ENCODE peak calls at places on chromosomes 11 and 22, in eight cellular contexts. A, H, Q, K, U, Z, X and D are unnamed samples.

GRCh38 chr11:103420593-103420992 is 311.4 kb downstream of the DYNC2H1 start:
- DNase-seq in K (no peak), Z (no peak), A (peak; percentile 83), X (peak; percentile 18), H (no peak), Q (no peak), U (no peak), D (no peak)

GRCh38 chr22:20510811-20511577 is 3.6 kb downstream of the MED15 start:
- DNase-seq in K (no peak), H (no peak), X (peak; percentile 20), A (no peak), Q (no peak), U (no peak), Z (no peak), D (no peak)

GRCh38 chr11:115716577-115717214 is 212.5 kb upstream of the CADM1 start:
- DNase-seq in H (no peak), X (no peak), U (no peak), K (no peak), Z (no peak), A (no peak), Q (no peak), D (no peak)

GRCh38 chr22:21074092-21074715 is 28.5 kb downstream of the LRRC74B start:
- DNase-seq in Z (peak; percentile 37), K (peak; percentile 25), Q (no peak), X (peak; percentile 96), H (peak; percentile 4), U (no peak), A (peak; percentile 83), D (no peak)

GRCh38 chr22:43270314-43270908 is 72.8 kb downstream of the SCUBE1 start:
- DNase-seq in Q (peak; percentile 20), A (no peak), K (peak; percentile 44), H (no peak), X (no peak), U (peak; percentile 83), Z (no peak), D (no peak)

GRCh38 chr11:13080861-13081260 is 71.7 kb downstream of the RASSF10 start:
- DNase-seq in A (no peak), H (no peak), Q (no peak), K (no peak), X (no peak), U (no peak), Z (no peak), D (peak; percentile 5)

GRCh38 chr11:102794382-102794781 is 3.6 kb downstream of the MMP1 start:
- DNase-seq in Q (peak; percentile 42), A (peak; percentile 14), U (peak; percentile 91), K (peak; percentile 21), X (peak; percentile 62), Z (no peak), H (peak; percentile 59), D (peak; percentile 18)

GRCh38 chr11:103035656-103036434 is 56.1 kb downstream of the DCUN1D5 start:
- DNase-seq in H (peak; percentile 84), K (peak; percentile 11), A (peak; percentile 83), U (peak; percentile 82), X (peak; percentile 95), Z (peak; percentile 8), Q (peak; percentile 72), D (peak; percentile 34)

GRCh38 chr11:104772806-104773241 is 125.4 kb downstream of the CASP12 start:
- DNase-seq in Q (no peak), Z (no peak), H (peak; percentile 6), X (peak; percentile 94), A (peak; percentile 95), K (peak; percentile 3), U (no peak), D (no peak)

GRCh38 chr22:20131593-20131855 is at the start of gene ZDHHC8:
- DNase-seq in U (no peak), Z (no peak), H (no peak), K (no peak), X (peak; percentile 50), A (peak; percentile 24), Q (peak; percentile 74), D (peak; percentile 50)

GRCh38 chr11:71309611-71310010 is 57.2 kb upstream of the SHANK2 start:
- DNase-seq in X (no peak), K (no peak), U (no peak), A (no peak), Q (no peak), Z (no peak), H (no peak), D (no peak)

GRCh38 chr11:115903179-115903578 is 399.0 kb upstream of the CADM1 start:
- DNase-seq in U (no peak), H (no peak), A (peak; percentile 75), K (no peak), Q (no peak), Z (no peak), X (no peak), D (no peak)

GRCh38 chr11:65915821-65916251 is 3.0 kb downstream of the C11orf68 start:
- DNase-seq in Q (peak; percentile 55), Z (peak; percentile 96), X (peak; percentile 99), K (peak; percentile 98), A (peak; percentile 97), H (peak; percentile 89), U (peak; percentile 44), D (no peak)
- H3K4me1 ChIP-seq in Q (peaks cover 43% of the 10 kb centered on the region), Z (peaks cover 79% of the 10 kb centered on the region), X (peaks cover 74% of the 10 kb centered on the region), K (peaks cover 74% of the 10 kb centered on the region), A (peaks cover 62% of the 10 kb centered on the region), H (peaks cover 85% of the 10 kb centered on the region), U (peaks cover 10% of the 10 kb centered on the region), D (peaks cover 29% of the 10 kb centered on the region)

DNA sequence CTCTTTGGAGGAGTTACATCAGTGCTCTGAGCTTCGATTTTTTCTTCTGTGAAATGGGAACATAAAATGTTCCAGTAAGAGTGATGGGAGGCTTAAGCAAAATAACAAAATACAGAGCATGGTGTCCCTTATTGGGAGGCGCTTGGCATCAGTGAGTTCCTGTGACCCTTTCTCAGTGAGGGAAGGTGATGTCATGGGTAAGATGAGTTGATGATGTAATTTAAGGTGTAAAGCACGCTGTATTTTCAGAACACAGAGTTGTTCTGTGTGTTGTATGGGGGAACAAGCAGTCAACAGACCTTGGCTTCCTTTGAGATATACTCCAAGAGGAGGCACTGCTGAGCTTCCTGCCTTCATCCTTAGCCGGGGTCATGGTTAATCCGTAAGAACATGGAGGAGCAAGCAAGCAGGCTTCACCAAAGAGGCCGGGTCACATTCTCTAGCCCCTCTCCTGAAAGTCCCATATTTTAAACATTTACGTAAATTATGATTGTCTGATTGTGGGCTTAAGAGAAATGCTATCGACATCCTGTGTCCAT is 266.7 kb downstream of the LARGE1 start:
- DNase-seq in U (peak; percentile 39), H (no peak), Q (no peak), Z (no peak), X (no peak), A (no peak), K (no peak), D (no peak)
- H3K4me3 ChIP-seq in U (no peak overlapping the region), H (no peak overlapping the region), Q (no peak overlapping the region), Z (no peak overlapping the region), X (no peak overlapping the region), A (no peak overlapping the region), K (no peak overlapping the region), D (no peak overlapping the region)

DNA sequence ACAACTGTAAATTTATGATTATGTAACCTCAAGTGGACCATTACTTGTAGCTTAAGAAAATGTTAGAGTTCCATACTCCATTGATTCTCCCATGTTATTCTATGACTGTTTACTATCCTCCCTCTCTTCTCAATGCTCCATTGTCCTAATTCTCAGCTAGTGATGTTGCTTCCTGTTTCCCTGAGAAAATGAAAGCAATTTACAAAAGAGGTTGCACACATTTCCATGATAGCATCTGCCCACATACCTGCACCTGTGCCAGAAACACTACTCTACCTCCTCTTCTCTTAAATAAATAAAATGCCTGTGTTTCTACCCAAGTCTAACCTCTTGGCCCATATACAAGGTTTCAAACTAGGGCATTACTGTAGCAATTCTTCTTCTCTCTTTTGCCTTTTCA is 1620.9 kb downstream of the FAM181B start:
- DNase-seq in A (no peak), X (no peak), U (no peak), K (no peak), Q (no peak), H (no peak), Z (no peak), D (no peak)
- H3K4me2 ChIP-seq in A (no peak overlapping the region), X (no peak overlapping the region), U (no peak overlapping the region), K (no peak overlapping the region), Q (no peak overlapping the region), H (no peak overlapping the region), Z (no peak overlapping the region), D (no peak overlapping the region)

GRCh38 chr11:65569164-65569972 is 909 bp upstream of the ZNRD2 start:
- DNase-seq in H (no peak), X (peak; percentile 17), Z (no peak), Q (no peak), A (no peak), U (no peak), K (no peak), D (no peak)
- H3K4me1 ChIP-seq in H (peaks cover 66% of the 10 kb centered on the region), X (peaks cover 37% of the 10 kb centered on the region), Z (peaks cover 45% of the 10 kb centered on the region), Q (peaks cover 32% of the 10 kb centered on the region), A (peaks cover 30% of the 10 kb centered on the region), U (peaks cover 20% of the 10 kb centered on the region), K (peaks cover 42% of the 10 kb centered on the region), D (peaks cover 56% of the 10 kb centered on the region)